ENCODE peak calls at places on chromosomes 5 and 9, in nine cellular contexts. C is mammary epithelial cell, A is AG09309, T is IMR-90, U is Calu3, N is tibial nerve, Z is heart left ventricle, Q is nephron progenitor cell, Y is A549. J is an unnamed sample.
A peak's percentile ranks its signal among the peaks of the same experiment; 100 is the strongest.

GRCh38 chr5:165626161-165626560 is 2120.7 kb downstream of the MAT2B start:
- DNase-seq in Q (no peak), A (no peak), N (no peak), T (no peak), Z (no peak), C (no peak), U (no peak), Y (no peak), J (no peak)

GRCh38 chr5:159286420-159287035 is 23.4 kb downstream of the UBLCP1 start:
- DNase-seq in Y (peak; percentile 35), A (peak; percentile 8), U (peak; percentile 11), Z (no peak), C (peak; percentile 35), Q (no peak), N (no peak), T (peak; percentile 48), J (no peak)

GRCh38 chr9:21153688-21154608 is 12.3 kb upstream of the IFNW1 start:
- DNase-seq in T (peak; percentile 1), U (peak; percentile 22), A (no peak), Z (no peak), N (peak; percentile 22), Q (peak; percentile 8), C (peak; percentile 35), Y (peak; percentile 28), J (no peak)

GRCh38 chr5:136276946-136277345 is 84.0 kb upstream of the SMIM32 start:
- DNase-seq in A (no peak), T (no peak), N (no peak), Y (no peak), U (no peak), Q (no peak), Z (no peak), C (no peak), J (no peak)

GRCh38 chr5:79821-80220 is 12.1 kb upstream of the PLEKHG4B start:
- DNase-seq in C (no peak), T (no peak), Y (no peak), Q (no peak), Z (no peak), N (no peak), A (no peak), U (no peak), J (no peak)

GRCh38 chr5:2330325-2330724 is 421.2 kb downstream of the IRX2 start:
- DNase-seq in A (no peak), Z (no peak), U (no peak), Q (no peak), Y (no peak), T (no peak), N (no peak), C (no peak), J (no peak)

GRCh38 chr9:116027951-116028350 is 125.6 kb upstream of the PAPPA start:
- DNase-seq in Y (no peak), Q (no peak), C (no peak), A (no peak), Z (no peak), T (peak; percentile 46), U (no peak), N (no peak), J (no peak)

GRCh38 chr9:90900130-90900529 is 98.5 kb downstream of the SYK start:
- DNase-seq in Y (no peak), U (no peak), A (no peak), Q (no peak), T (peak; percentile 18), Z (peak; percentile 69), N (no peak), C (no peak), J (no peak)

GRCh38 chr5:179420476-179420875 is 75.2 kb upstream of the ADAMTS2 start:
- DNase-seq in Y (no peak), C (no peak), N (no peak), Z (no peak), U (no peak), A (no peak), T (no peak), Q (no peak), J (no peak)

GRCh38 chr9:6198251-6198650 is 17.4 kb upstream of the IL33 start:
- DNase-seq in C (no peak), A (no peak), T (no peak), Y (no peak), Z (no peak), U (no peak), Q (no peak), N (no peak), J (no peak)

GRCh38 chr5:139925650-139926640 is 117.2 kb downstream of the NRG2 start:
- DNase-seq in T (no peak), C (no peak), Y (no peak), Q (no peak), U (no peak), N (no peak), A (no peak), Z (no peak), J (no peak)

GRCh38 chr5:31853398-31854135 is 214.6 kb downstream of the PDZD2 start:
- DNase-seq in C (peak; percentile 12), N (no peak), Z (no peak), T (no peak), Y (no peak), Q (no peak), U (no peak), A (no peak), J (no peak)

GRCh38 chr5:124678478-124678877 is 68.0 kb downstream of the ZNF608 start:
- DNase-seq in U (no peak), A (no peak), Y (no peak), C (peak; percentile 31), Q (no peak), Z (peak; percentile 55), N (no peak), T (no peak), J (no peak)

GRCh38 chr5:120806132-120806531 is 342.0 kb downstream of the PRR16 start:
- DNase-seq in N (no peak), A (peak; percentile 16), C (no peak), Y (no peak), U (no peak), Q (no peak), Z (no peak), T (peak; percentile 56), J (no peak)

DNA sequence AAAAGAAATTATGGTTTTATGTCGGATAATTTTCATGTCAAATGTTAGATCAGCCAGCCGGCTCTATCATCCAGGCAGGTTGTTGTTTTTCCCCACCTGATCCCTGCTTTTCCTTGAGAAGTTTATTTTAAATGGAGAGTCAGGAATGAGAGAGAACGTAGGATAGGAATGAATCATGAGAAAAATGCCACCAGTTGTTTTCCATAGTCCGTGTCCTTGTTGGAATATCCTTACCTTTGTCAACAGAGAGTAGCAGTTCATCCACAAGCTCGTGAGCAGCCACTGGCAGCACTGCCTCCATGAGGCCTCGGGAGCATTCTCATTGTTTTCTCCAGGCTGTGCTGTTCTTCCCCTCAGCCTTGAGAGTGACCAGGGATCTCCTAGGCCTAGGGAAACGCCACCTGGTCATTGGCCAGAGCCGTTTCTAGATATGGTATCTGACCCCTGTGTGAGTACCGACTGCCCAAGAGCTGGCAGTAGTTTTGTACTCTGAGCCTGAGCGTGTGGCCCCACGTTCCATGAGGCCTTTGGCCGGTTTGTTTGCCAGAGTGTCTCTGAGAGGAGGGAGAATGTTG is 293.3 kb downstream of the FANCC start:
- DNase-seq in Z (peak; percentile 74), C (no peak), T (no peak), U (no peak), A (no peak), Q (no peak), N (no peak), Y (peak; percentile 72), J (no peak)
- TF ChIP-seq CTCF in Z (no peak), C (no peak), T (no peak), U (no peak), A (no peak), Q (no peak), N (no peak), Y (no peak), J (no peak)

GRCh38 chr5:169874626-169875025 is 105.7 kb downstream of the INSYN2B start:
- DNase-seq in T (no peak), N (no peak), Z (no peak), Q (no peak), C (no peak), A (no peak), Y (no peak), U (no peak), J (no peak)
- TF ChIP-seq CTCF in T (no peak), N (no peak), Z (no peak), Q (no peak), C (no peak), A (no peak), Y (no peak), U (no peak), J (no peak)

GRCh38 chr5:128040927-128041326 is 42.6 kb upstream of the SLC12A2 start:
- DNase-seq in Z (no peak), A (no peak), Y (peak; percentile 21), T (no peak), C (no peak), Q (no peak), N (no peak), U (no peak), J (no peak)

GRCh38 chr5:128036961-128037360 is 46.6 kb upstream of the SLC12A2 start:
- DNase-seq in N (no peak), Q (no peak), Y (peak; percentile 91), Z (no peak), U (peak; percentile 19), A (no peak), C (peak; percentile 63), T (peak; percentile 11), J (no peak)

GRCh38 chr5:128035689-128036088 is 47.9 kb upstream of the SLC12A2 start:
- DNase-seq in Y (no peak), Z (no peak), C (no peak), T (no peak), U (no peak), Q (peak; percentile 69), N (no peak), A (no peak), J (no peak)

DNA sequence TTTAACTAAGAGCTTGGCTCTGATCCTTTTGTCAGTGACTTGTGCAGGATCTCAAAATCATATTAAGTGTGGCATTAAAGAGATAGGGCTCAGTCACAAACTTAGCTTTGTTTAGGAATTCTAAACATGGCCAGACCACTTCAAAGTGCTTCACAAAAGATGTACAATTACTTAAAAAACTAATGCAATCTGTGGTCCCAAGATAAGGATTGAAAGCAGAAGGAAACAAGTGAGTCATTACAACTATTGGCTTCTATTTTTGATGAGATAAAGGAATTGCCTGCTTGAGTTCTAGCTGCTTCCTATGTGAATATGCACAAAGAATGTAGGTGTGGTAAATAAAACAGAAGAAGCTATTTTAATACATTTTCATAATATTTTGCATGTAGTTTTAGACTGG is 44.9 kb upstream of the SLC12A2 start:
- DNase-seq in Q (no peak), Y (peak; percentile 58), A (no peak), N (no peak), T (peak; percentile 73), C (peak; percentile 51), U (no peak), Z (no peak), J (no peak)
- TF ChIP-seq CTCF in Q (no peak), Y (no peak), A (no peak), N (no peak), T (no peak), C (no peak), U (no peak), Z (no peak), J (no peak)

DNA sequence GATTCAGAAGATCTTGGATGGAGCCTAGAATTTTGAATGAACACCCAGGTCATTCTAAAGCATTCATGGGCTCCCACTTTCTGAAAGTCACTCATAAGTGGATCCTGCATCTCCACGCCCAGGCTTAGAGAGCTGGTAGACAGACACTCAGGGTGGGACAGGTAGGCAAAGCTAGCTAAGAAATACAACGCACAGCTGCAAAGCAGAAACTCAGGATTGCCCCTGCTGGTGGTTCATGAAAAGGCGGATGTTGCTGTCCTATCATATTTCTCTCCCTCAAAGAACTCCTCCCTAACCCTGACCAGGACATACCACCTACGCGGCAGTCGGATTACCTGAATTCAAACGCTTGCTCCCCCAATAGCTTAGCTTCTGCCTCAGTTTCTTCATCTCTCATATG is 226.5 kb downstream of the GLIS3 start:
- DNase-seq in A (no peak), U (peak; percentile 6), T (no peak), Q (no peak), C (no peak), N (no peak), Z (no peak), Y (peak; percentile 38), J (no peak)
- TF ChIP-seq CTCF in A (peak; percentile 28), U (no peak), T (peak; percentile 9), Q (peak; percentile 33), C (peak; percentile 33), N (no peak), Z (no peak), Y (no peak), J (no peak)